ENCODE peak calls at places on chromosomes 6 and 20, in four cellular contexts. One of them, this sample, is unnamed.

GRCh38 chr6:6803180-6803978 is 214.9 kb downstream of the LY86 start:
- DNase-seq in GF-D8: no peak
- DNase-seq in adipocyte: no peak
- DNase-seq in left kidney: no peak
- DNase-seq in this sample: no peak

GRCh38 chr6:133705731-133706130 is 183.2 kb upstream of the TCF21 start:
- DNase-seq in GF-D8: no peak
- DNase-seq in adipocyte: peak; percentile 61
- DNase-seq in left kidney: no peak
- DNase-seq in this sample: no peak

GRCh38 chr20:61748376-61748775 is 317.3 kb downstream of the TAF4 start:
- DNase-seq in GF-D8: no peak
- DNase-seq in adipocyte: no peak
- DNase-seq in left kidney: no peak
- DNase-seq in this sample: no peak

GRCh38 chr20:6711950-6712634 is 55.4 kb upstream of the BMP2 start:
- DNase-seq in GF-D8: no peak
- DNase-seq in adipocyte: no peak
- DNase-seq in left kidney: no peak
- DNase-seq in this sample: no peak

GRCh38 chr20:6641012-6641411 is 126.5 kb upstream of the BMP2 start:
- DNase-seq in GF-D8: no peak
- DNase-seq in adipocyte: no peak
- DNase-seq in left kidney: peak; percentile 45
- DNase-seq in this sample: no peak

GRCh38 chr20:17808357-17808756 is 108.6 kb downstream of the BANF2 start:
- DNase-seq in GF-D8: no peak
- DNase-seq in adipocyte: peak; percentile 75
- DNase-seq in left kidney: peak; percentile 81
- DNase-seq in this sample: peak; percentile 65

GRCh38 chr20:37990571-37991151 is 42.6 kb downstream of the TTI1 start:
- DNase-seq in GF-D8: peak; percentile 61
- DNase-seq in adipocyte: peak; percentile 9
- DNase-seq in left kidney: peak; percentile 39
- DNase-seq in this sample: peak; percentile 78

GRCh38 chr6:166085498-166085897 is 82.2 kb downstream of the TBXT start:
- DNase-seq in GF-D8: no peak
- DNase-seq in adipocyte: no peak
- DNase-seq in left kidney: no peak
- DNase-seq in this sample: no peak

GRCh38 chr6:155273438-155273837 is 9.6 kb downstream of the CLDN20 start:
- DNase-seq in GF-D8: no peak
- DNase-seq in adipocyte: peak; percentile 44
- DNase-seq in left kidney: peak; percentile 62
- DNase-seq in this sample: peak; percentile 24

GRCh38 chr6:45129051-45129450 is 199.1 kb upstream of the RUNX2 start:
- DNase-seq in GF-D8: no peak
- DNase-seq in adipocyte: no peak
- DNase-seq in left kidney: no peak
- DNase-seq in this sample: no peak

GRCh38 chr6:42498473-42499128 is 46.9 kb upstream of the TRERF1 start:
- DNase-seq in GF-D8: no peak
- DNase-seq in adipocyte: no peak
- DNase-seq in left kidney: peak; percentile 10
- DNase-seq in this sample: no peak

GRCh38 chr6:151014404-151015150 is 149.1 kb downstream of the MTHFD1L start:
- DNase-seq in GF-D8: no peak
- DNase-seq in adipocyte: peak; percentile 78
- DNase-seq in left kidney: peak; percentile 91
- DNase-seq in this sample: peak; percentile 49

GRCh38 chr20:42260216-42260615 is 642.0 kb upstream of the CHD6 start:
- DNase-seq in GF-D8: no peak
- DNase-seq in adipocyte: no peak
- DNase-seq in left kidney: no peak
- DNase-seq in this sample: no peak

GRCh38 chr20:52190437-52191131 is 995 bp downstream of the ZFP64 start:
- DNase-seq in GF-D8: peak; percentile 3
- DNase-seq in adipocyte: peak; percentile 71
- DNase-seq in left kidney: peak; percentile 72
- DNase-seq in this sample: peak; percentile 80

GRCh38 chr6:30711758-30712380 is 5.2 kb downstream of the MDC1 start:
- DNase-seq in GF-D8: no peak
- DNase-seq in adipocyte: no peak
- DNase-seq in left kidney: no peak
- DNase-seq in this sample: no peak

GRCh38 chr6:110180228-110181008 is at the start of gene CDC40:
- DNase-seq in GF-D8: no peak
- DNase-seq in adipocyte: peak; percentile 84
- DNase-seq in left kidney: no peak
- DNase-seq in this sample: peak; percentile 63

GRCh38 chr6:45895569-45895968 is 120.1 kb downstream of the CLIC5 start:
- DNase-seq in GF-D8: no peak
- DNase-seq in adipocyte: no peak
- DNase-seq in left kidney: no peak
- DNase-seq in this sample: no peak

GRCh38 chr6:169902070-169902469 is 150.6 kb downstream of the ERMARD start:
- DNase-seq in GF-D8: no peak
- DNase-seq in adipocyte: no peak
- DNase-seq in left kidney: no peak
- DNase-seq in this sample: no peak

GRCh38 chr6:159761135-159761872 is 541 bp upstream of the ACAT2 start:
- DNase-seq in GF-D8: peak; percentile 4
- DNase-seq in adipocyte: no peak
- DNase-seq in left kidney: peak; percentile 60
- DNase-seq in this sample: peak; percentile 16

GRCh38 chr20:53739799-53740785 is 146.5 kb upstream of the ZNF217 start:
- DNase-seq in GF-D8: peak; percentile 19
- DNase-seq in adipocyte: peak; percentile 57
- DNase-seq in left kidney: peak; percentile 57
- DNase-seq in this sample: no peak

GRCh38 chr6:42137192-42137753 is 5.1 kb downstream of the C6orf132 start:
- DNase-seq in GF-D8: no peak
- DNase-seq in adipocyte: no peak
- DNase-seq in left kidney: peak; percentile 24
- DNase-seq in this sample: no peak

GRCh38 chr6:42041131-42042055 is 8.9 kb upstream of the TAF8 start:
- DNase-seq in GF-D8: no peak
- DNase-seq in adipocyte: peak; percentile 33
- DNase-seq in left kidney: no peak
- DNase-seq in this sample: no peak

GRCh38 chr6:137873273-137873762 is 6.3 kb downstream of the TNFAIP3 start:
- DNase-seq in GF-D8: peak; percentile 67
- DNase-seq in adipocyte: peak; percentile 96
- DNase-seq in left kidney: no peak
- DNase-seq in this sample: peak; percentile 79

GRCh38 chr6:108187519-108187918 is 21.7 kb downstream of the NR2E1 start:
- DNase-seq in GF-D8: no peak
- DNase-seq in adipocyte: no peak
- DNase-seq in left kidney: no peak
- DNase-seq in this sample: no peak

GRCh38 chr6:106097368-106098231 is 11.5 kb downstream of the PRDM1 start:
- DNase-seq in GF-D8: peak; percentile 44
- DNase-seq in adipocyte: peak; percentile 85
- DNase-seq in left kidney: no peak
- DNase-seq in this sample: peak; percentile 38

GRCh38 chr20:41232971-41233926 is 84.3 kb downstream of the ZHX3 start:
- DNase-seq in GF-D8: no peak
- DNase-seq in adipocyte: peak; percentile 86
- DNase-seq in left kidney: no peak
- DNase-seq in this sample: peak; percentile 77

GRCh38 chr20:1491281-1491840 is at the start of gene SIRPB2:
- DNase-seq in GF-D8: peak; percentile 80
- DNase-seq in adipocyte: no peak
- DNase-seq in left kidney: no peak
- DNase-seq in this sample: no peak

GRCh38 chr6:164927288-164928040 is 381.9 kb downstream of the C6orf118 start:
- DNase-seq in GF-D8: peak; percentile 7
- DNase-seq in adipocyte: peak; percentile 80
- DNase-seq in left kidney: peak; percentile 80
- DNase-seq in this sample: peak; percentile 85

GRCh38 chr6:148179786-148180185 is 162.9 kb upstream of the SASH1 start:
- DNase-seq in GF-D8: no peak
- DNase-seq in adipocyte: peak; percentile 81
- DNase-seq in left kidney: peak; percentile 29
- DNase-seq in this sample: peak; percentile 49

GRCh38 chr6:159431750-159432149 is 261.3 kb downstream of the SOD2 start:
- DNase-seq in GF-D8: no peak
- DNase-seq in adipocyte: no peak
- DNase-seq in left kidney: no peak
- DNase-seq in this sample: no peak

GRCh38 chr6:41740366-41741162 is 5.2 kb upstream of the TFEB start:
- DNase-seq in GF-D8: no peak
- DNase-seq in adipocyte: no peak
- DNase-seq in left kidney: no peak
- DNase-seq in this sample: no peak

GRCh38 chr20:19761853-19762252 is 3.8 kb downstream of the RIN2 start:
- DNase-seq in GF-D8: no peak
- DNase-seq in adipocyte: no peak
- DNase-seq in left kidney: no peak
- DNase-seq in this sample: no peak

GRCh38 chr6:24775520-24776058 is 852 bp downstream of the GMNN start:
- DNase-seq in GF-D8: no peak
- DNase-seq in adipocyte: peak; percentile 78
- DNase-seq in left kidney: no peak
- DNase-seq in this sample: peak; percentile 38

GRCh38 chr20:20137851-20138250 is 85.5 kb downstream of the CFAP61 start:
- DNase-seq in GF-D8: no peak
- DNase-seq in adipocyte: no peak
- DNase-seq in left kidney: no peak
- DNase-seq in this sample: no peak

GRCh38 chr6:26611599-26611998 is 14.8 kb downstream of the ABT1 start:
- DNase-seq in GF-D8: no peak
- DNase-seq in adipocyte: no peak
- DNase-seq in left kidney: no peak
- DNase-seq in this sample: no peak

GRCh38 chr6:127124196-127124595 is 5.7 kb downstream of the RSPO3 start:
- DNase-seq in GF-D8: no peak
- DNase-seq in adipocyte: peak; percentile 51
- DNase-seq in left kidney: no peak
- DNase-seq in this sample: no peak

This sample was measured in AG20443.